ENCODE peak calls at places on chromosomes 3 and 15, in seven cellular contexts. G, T, Z, Q, U, S and W are unnamed samples.

GRCh38 chr15:77069521-77070121 is 1.3 kb downstream of the TSPAN3 start:
- DNase-seq in G (no peak), S (no peak), T (no peak), Z (no peak), Q (no peak), U (no peak), W (no peak)

GRCh38 chr15:38758001-38758400 is 193.4 kb upstream of the RASGRP1 start:
- DNase-seq in G (peak), Z (no peak), T (peak), S (no peak), U (no peak), Q (no peak), W (peak)

GRCh38 chr15:37090543-37091175 is 9.7 kb downstream of the MEIS2 start:
- DNase-seq in Z (no peak), T (no peak), U (no peak), Q (no peak), S (no peak), G (no peak), W (no peak)

GRCh38 chr15:59965741-59966140 is 38.4 kb upstream of the FOXB1 start:
- DNase-seq in S (no peak), Q (no peak), U (no peak), T (no peak), G (no peak), Z (no peak), W (no peak)

GRCh38 chr15:23401627-23402026 is 45.4 kb downstream of the GOLGA6L2 start:
- DNase-seq in S (no peak), U (no peak), G (no peak), Q (no peak), Z (no peak), T (no peak), W (no peak)

GRCh38 chr3:45078910-45079522 is 52.9 kb downstream of the CLEC3B start:
- DNase-seq in T (no peak), G (no peak), U (no peak), S (no peak), Q (no peak), Z (no peak), W (no peak)

GRCh38 chr3:49869525-49870126 is at the start of gene CAMKV:
- DNase-seq in T (no peak), Q (peak), G (no peak), Z (no peak), U (peak), S (no peak), W (no peak)

GRCh38 chr3:187828571-187829452 is 83.5 kb upstream of the BCL6 start:
- DNase-seq in G (no peak), Z (no peak), U (no peak), Q (no peak), T (no peak), S (no peak), W (no peak)

GRCh38 chr3:31364711-31365110 is 168.0 kb upstream of the STT3B start:
- DNase-seq in U (no peak), Z (no peak), S (no peak), G (no peak), T (peak), Q (no peak), W (no peak)

GRCh38 chr3:67462185-67462584 is 192.2 kb downstream of the SUCLG2 start:
- DNase-seq in U (no peak), T (no peak), Z (no peak), Q (no peak), S (no peak), G (no peak), W (no peak)

GRCh38 chr15:92617197-92618037 is 38.2 kb downstream of the FAM174B start:
- DNase-seq in T (peak), G (no peak), Q (no peak), U (no peak), Z (no peak), S (no peak), W (no peak)

GRCh38 chr15:80595391-80595790 is 99.7 kb upstream of the ABHD17C start:
- DNase-seq in G (no peak), Q (no peak), U (no peak), Z (no peak), S (no peak), T (no peak), W (no peak)

GRCh38 chr15:52392008-52392687 is 96.5 kb upstream of the MYO5C start:
- DNase-seq in U (no peak), T (no peak), G (peak), Z (no peak), Q (no peak), S (no peak), W (no peak)

GRCh38 chr15:68149059-68149458 is 56.1 kb downstream of the CALML4 start:
- DNase-seq in S (no peak), T (peak), Q (no peak), U (no peak), G (no peak), Z (no peak), W (no peak)

GRCh38 chr3:133494469-133494868 is 79.0 kb upstream of the CDV3 start:
- DNase-seq in Q (no peak), U (peak), G (no peak), T (no peak), S (no peak), Z (no peak), W (no peak)

GRCh38 chr15:88401972-88402656 is 65.1 kb downstream of the MRPL46 start:
- DNase-seq in S (no peak), Z (peak), Q (no peak), T (no peak), G (no peak), U (no peak), W (no peak)

GRCh38 chr3:180612363-180612762 is 10.4 kb downstream of the TTC14 start:
- DNase-seq in T (no peak), Q (no peak), Z (no peak), S (no peak), G (no peak), U (no peak), W (no peak)

GRCh38 chr3:134797080-134797801 is 2.2 kb downstream of the EPHB1 start:
- DNase-seq in T (no peak), Q (no peak), S (no peak), G (no peak), Z (no peak), U (peak), W (no peak)

GRCh38 chr3:184016820-184017671 is 638 bp downstream of the ABCC5 start:
- DNase-seq in Z (peak), S (peak), G (no peak), Q (peak), T (peak), U (peak), W (no peak)

GRCh38 chr3:101117473-101117872 is 124.3 kb upstream of the ABI3BP start:
- DNase-seq in Z (no peak), S (no peak), U (no peak), G (no peak), T (no peak), Q (no peak), W (no peak)

GRCh38 chr3:13352621-13353131 is 67.4 kb downstream of the NUP210 start:
- DNase-seq in T (no peak), G (no peak), U (no peak), Q (no peak), Z (peak), S (no peak), W (no peak)

GRCh38 chr3:168249048-168249538 is 153.4 kb upstream of the GOLIM4 start:
- DNase-seq in S (no peak), U (no peak), T (peak), Z (no peak), G (no peak), Q (no peak), W (no peak)

GRCh38 chr15:22867886-22868285 is 29.4 kb downstream of the NIPA2 start:
- DNase-seq in Z (no peak), S (no peak), U (no peak), G (no peak), Q (no peak), T (no peak), W (no peak)

GRCh38 chr15:68517285-68517711 is 61.5 kb upstream of the CORO2B start:
- DNase-seq in T (no peak), Z (no peak), S (no peak), Q (no peak), G (no peak), U (peak), W (no peak)

GRCh38 chr3:171351676-171352075 is 108.5 kb downstream of the TNIK start:
- DNase-seq in Z (no peak), U (no peak), T (peak), S (no peak), G (peak), Q (no peak), W (no peak)

GRCh38 chr15:77228831-77229230 is 157.9 kb upstream of the TSPAN3 start:
- DNase-seq in U (no peak), Q (no peak), T (no peak), G (no peak), S (no peak), Z (no peak), W (no peak)

GRCh38 chr3:5231067-5231466 is 43.6 kb downstream of the EDEM1 start:
- DNase-seq in Z (no peak), S (no peak), G (no peak), U (no peak), Q (no peak), T (no peak), W (no peak)

GRCh38 chr15:63729115-63729884 is 104.4 kb downstream of the HERC1 start:
- DNase-seq in G (no peak), T (no peak), S (no peak), Z (no peak), U (no peak), Q (no peak), W (no peak)

GRCh38 chr3:4904801-4905695 is 74.2 kb upstream of the BHLHE40 start:
- DNase-seq in Q (no peak), Z (no peak), S (no peak), G (no peak), T (peak), U (no peak), W (no peak)

GRCh38 chr15:95174281-95174680 is 942.9 kb downstream of the MCTP2 start:
- DNase-seq in G (no peak), U (no peak), T (no peak), Q (no peak), S (no peak), Z (no peak), W (no peak)

GRCh38 chr3:122004123-122004522 is 17.9 kb downstream of the ILDR1 start:
- DNase-seq in Z (no peak), S (no peak), G (no peak), U (no peak), T (no peak), Q (no peak), W (no peak)

GRCh38 chr3:184965639-184966430 is 153.9 kb downstream of the VPS8 start:
- DNase-seq in T (no peak), Q (no peak), S (no peak), Z (no peak), G (no peak), U (no peak), W (no peak)

GRCh38 chr3:189303584-189303983 is 131.8 kb downstream of the TPRG1 start:
- DNase-seq in S (no peak), Z (no peak), T (no peak), G (no peak), U (no peak), Q (no peak), W (no peak)

GRCh38 chr3:83941990-83942710 is 1016.6 kb upstream of the CADM2 start:
- DNase-seq in Q (no peak), S (no peak), Z (no peak), T (no peak), U (no peak), G (no peak), W (no peak)